ENCODE peak calls at places on chromosomes 6 and 20, in five cellular contexts. N is lower lobe of right lung; W is CD8-positive, alpha-beta T cell; G is pancreas; I is kidney. H is an unnamed sample. For H3K4me1, the result is how much of the 10 kb centered on the place peaks cover.

GRCh38 chr20:10558635-10559187 is 115.1 kb downstream of the JAG1 start:
- DNase-seq in G (no peak), N (no peak), W (no peak), I (no peak), H (no peak)

GRCh38 chr20:29878281-29878741 is 1379.2 kb upstream of the DEFB115 start:
- DNase-seq in G (peak), I (peak), N (peak), W (no peak), H (peak)

GRCh38 chr6:42105714-42106662 is 36.4 kb downstream of the C6orf132 start:
- DNase-seq in N (no peak), W (no peak), G (no peak), I (no peak), H (no peak)

GRCh38 chr6:166624275-166624674 is 2.8 kb downstream of the RPS6KA2 start:
- DNase-seq in I (no peak), N (peak), G (no peak), W (peak), H (no peak)

GRCh38 chr6:124997196-124997875 is 35.1 kb downstream of the RNF217 start:
- DNase-seq in I (no peak), W (no peak), N (no peak), G (no peak), H (no peak)

GRCh38 chr6:138287144-138287955 is 69.1 kb upstream of the PBOV1 start:
- DNase-seq in G (peak), N (peak), I (no peak), W (peak), H (no peak)

GRCh38 chr6:161001421-161001820 is 9.9 kb downstream of the MAP3K4 start:
- DNase-seq in N (no peak), I (no peak), W (no peak), G (no peak), H (no peak)

GRCh38 chr20:63896136-63896890 is 1.4 kb downstream of the DNAJC5 start:
- DNase-seq in W (no peak), N (peak), I (no peak), G (no peak), H (peak)

GRCh38 chr6:135044639-135045038 is 10.0 kb downstream of the HBS1L start:
- DNase-seq in W (no peak), N (no peak), G (no peak), I (no peak), H (no peak)

GRCh38 chr6:81553246-81553645 is 199.2 kb downstream of the TENT5A start:
- DNase-seq in I (no peak), W (no peak), G (no peak), N (no peak), H (no peak)

GRCh38 chr6:43772571-43773049 is 2.6 kb downstream of the VEGFA start:
- DNase-seq in W (no peak), G (no peak), I (peak), N (no peak), H (peak)

GRCh38 chr6:39251406-39251805 is 22.1 kb upstream of the KCNK5 start:
- DNase-seq in I (no peak), W (no peak), N (no peak), G (no peak), H (no peak)

GRCh38 chr20:12327205-12327604 is 409.5 kb downstream of the BTBD3 start:
- DNase-seq in G (no peak), I (no peak), W (no peak), N (no peak), H (no peak)

GRCh38 chr6:11379805-11380204 is 147.3 kb upstream of the NEDD9 start:
- DNase-seq in N (no peak), G (no peak), W (no peak), I (no peak), H (no peak)

GRCh38 chr6:11381801-11382513 is 149.5 kb upstream of the NEDD9 start:
- DNase-seq in W (peak), I (peak), G (no peak), N (peak), H (peak)

GRCh38 chr6:11378639-11379038 is 146.2 kb upstream of the NEDD9 start:
- DNase-seq in W (no peak), I (no peak), G (no peak), N (no peak), H (no peak)

GRCh38 chr6:11380549-11380948 is 148.1 kb upstream of the NEDD9 start:
- DNase-seq in W (no peak), I (no peak), N (no peak), G (no peak), H (no peak)

DNA sequence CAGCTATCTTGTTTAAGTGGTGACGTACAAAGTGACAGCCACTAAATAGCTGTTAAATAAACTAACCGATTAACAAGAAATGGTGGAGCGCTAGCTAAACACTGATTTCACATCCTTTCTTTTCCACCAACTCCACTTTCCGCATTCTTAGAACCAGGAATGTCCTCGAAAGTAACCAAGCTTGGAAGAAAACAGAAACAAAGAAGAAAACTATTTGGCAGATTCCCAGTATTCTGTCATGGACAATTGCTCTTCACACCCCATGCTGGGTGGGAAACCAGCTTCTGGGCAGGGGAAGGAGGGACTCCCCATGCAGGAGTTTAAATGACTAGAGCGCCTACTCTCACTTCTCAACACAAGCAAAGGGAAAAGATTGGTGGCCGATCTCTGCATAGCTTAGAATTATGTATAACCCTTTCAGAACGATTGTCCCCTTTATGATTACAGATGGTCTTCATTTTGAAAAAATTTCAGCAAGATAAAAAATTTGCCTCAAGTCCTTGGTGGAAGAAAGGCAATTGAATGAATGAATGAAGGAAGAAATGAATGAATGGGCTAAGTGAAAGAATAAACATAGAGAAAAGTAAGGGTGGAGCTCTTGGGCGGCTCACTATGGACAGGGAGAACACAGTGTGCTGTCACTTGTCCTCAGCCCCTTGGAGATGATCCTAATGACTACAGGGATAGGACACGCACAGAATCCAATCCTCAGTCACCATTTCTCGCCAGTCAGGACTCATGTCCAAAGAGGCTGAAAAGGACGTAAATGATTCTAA is 148.7 kb upstream of the NEDD9 start:
- DNase-seq in W (no peak), I (no peak), G (no peak), N (no peak), H (no peak)
- H3K4me1 ChIP-seq in W (under half), I (under half), G (under half), N (half or more), H (under half)

DNA sequence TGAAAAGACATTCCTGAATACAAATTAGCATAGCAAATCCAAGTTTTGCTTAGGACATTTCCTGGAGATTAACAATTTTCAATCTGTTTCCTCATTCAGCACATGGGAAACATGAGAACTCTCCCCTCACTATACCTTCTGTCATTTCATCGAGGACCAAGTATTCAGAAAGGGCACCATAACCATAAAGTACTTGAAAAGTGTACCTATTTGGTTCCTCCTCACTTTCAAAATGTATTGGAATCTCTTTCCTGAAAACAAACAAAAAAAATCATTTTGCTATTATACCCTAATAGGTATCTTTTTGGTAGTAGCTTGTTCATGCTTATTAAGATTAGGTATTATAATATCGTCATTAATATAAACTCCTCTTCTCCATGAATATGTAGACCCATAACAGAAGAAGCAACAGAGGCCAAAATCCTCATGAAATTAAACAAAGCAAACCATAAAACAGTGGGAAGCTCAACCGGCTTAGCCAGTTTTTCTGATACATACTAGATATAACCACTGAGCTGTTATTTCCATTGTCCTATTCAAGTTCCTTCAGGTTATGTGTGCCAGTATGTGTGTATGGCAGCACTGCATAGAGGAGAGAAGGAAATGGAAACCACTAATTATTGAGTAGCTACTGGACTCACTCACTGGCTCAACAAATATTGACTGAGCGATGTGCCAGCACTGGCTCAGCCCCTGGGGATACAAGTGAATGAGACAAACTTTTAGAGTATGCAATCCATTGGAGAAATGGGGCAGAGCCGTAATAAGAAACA is 274.0 kb downstream of the MAFB start:
- DNase-seq in G (no peak), W (no peak), I (no peak), N (no peak), H (no peak)
- H3K27ac ChIP-seq in G (no peak), W (no peak), I (no peak), N (no peak), H (no peak)

GRCh38 chr6:104995989-104996617 is 39.2 kb downstream of the LIN28B start:
- DNase-seq in N (no peak), I (no peak), G (no peak), W (no peak), H (no peak)
- TF ChIP-seq CTCF in N (peak), I (no peak), G (no peak), W (no peak), H (no peak)

GRCh38 chr20:2114990-2115681 is 13.5 kb downstream of the STK35 start:
- DNase-seq in I (no peak), N (no peak), W (no peak), G (no peak), H (peak)
- H3K4me1 ChIP-seq in I (under half), N (half or more), W (under half), G (under half), H (half or more)

DNA sequence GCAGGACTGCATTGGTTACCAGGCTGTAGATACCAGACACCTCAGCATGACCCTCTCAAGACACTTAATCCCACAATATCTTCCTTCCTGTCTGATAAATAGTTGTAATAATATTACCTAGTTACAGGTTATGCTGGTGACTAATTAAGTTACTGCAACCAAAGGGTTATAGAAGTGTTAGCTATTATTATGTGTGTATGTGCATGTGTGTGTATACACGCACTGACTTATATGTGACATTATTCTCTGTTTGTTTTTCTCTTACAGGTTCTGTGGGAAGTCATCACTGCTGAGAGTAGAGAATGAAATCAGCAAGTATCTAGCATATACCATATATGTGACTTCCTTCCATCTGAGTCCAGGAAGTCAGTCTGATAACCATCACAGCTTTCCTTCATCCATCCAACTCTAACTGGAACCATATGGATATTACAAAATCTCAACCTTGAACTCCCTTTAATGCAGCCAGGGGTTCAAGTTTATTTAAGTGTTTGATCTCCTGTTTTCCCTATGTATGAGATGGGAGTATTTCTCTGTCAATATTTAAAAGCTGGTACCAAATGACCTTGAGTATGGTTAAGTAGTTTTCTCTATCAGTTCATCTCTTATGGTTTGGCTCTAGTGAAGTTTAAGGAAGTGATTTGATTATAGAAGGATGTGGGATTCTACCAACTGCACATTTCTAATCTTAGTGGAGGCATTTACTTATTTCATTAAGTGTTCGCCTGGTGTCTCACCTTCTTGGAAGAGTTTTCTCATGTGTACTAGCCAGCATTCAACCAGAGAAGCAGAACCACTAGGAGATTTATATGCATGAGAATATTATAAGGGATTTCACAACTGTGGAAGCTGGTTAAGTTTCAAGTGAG is 313.2 kb downstream of the HIVEP2 start:
- DNase-seq in W (no peak), G (no peak), I (no peak), N (no peak), H (no peak)
- H3K27ac ChIP-seq in W (no peak), G (no peak), I (no peak), N (no peak), H (no peak)

DNA sequence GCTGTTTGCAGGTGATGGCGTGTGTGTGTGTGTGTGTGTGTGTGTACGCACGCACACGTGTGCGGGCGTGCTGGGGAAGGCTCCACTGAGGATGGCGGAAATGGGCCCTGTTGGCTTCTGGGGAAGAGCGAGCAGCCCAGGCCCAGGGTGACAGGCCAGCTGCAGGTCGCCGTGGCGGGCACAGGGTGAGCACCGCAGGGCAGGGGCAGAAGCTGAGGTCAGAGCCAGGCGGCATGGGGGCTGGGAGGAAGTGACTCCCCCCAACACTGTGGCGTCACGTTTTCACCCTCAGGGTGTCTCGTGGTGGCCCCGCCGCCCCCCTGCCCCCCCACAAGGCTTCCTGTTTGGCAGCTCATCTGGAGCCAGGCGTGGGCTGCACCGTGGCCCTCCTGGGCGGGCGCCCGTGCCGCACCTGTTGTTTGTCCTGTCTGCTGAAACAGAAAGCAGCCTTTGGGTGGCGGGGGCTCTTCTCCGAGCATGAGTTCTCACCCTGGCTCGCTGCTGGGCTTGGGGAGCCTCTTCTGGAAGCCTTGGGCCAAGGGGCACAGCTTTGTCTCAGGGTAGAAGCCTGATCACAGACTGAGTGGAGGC is 7.1 kb downstream of the RBM38 start:
- DNase-seq in I (peak), G (peak), W (peak), N (peak), H (peak)
- TF ChIP-seq CTCF in I (no peak), G (no peak), W (no peak), N (no peak), H (no peak)

DNA sequence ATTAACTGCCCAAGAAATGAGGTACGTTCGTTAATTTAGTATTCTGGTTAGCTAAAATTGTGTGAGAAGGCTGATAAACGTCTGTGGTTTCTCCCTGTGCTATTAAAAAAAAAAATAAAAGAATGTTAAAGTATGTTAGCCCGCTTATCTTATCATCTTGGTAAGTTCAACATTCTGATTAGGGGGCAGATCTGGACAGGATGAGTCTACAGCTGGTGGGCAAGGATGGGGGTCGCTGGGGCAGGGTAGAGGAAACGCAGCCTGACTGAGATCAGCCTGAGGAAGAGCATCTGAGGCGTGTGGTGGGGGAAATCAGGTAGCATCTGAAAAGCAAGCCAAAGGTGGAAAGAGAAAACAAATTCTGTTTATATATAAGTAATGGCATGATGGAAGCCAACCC is 153.9 kb downstream of the PRL start:
- DNase-seq in W (no peak), N (no peak), G (no peak), I (no peak), H (no peak)
- H3K4me1 ChIP-seq in W (under half), N (under half), G (under half), I (under half), H (under half)

GRCh38 chr6:52664185-52664990 is 6.5 kb upstream of the TMEM14A start:
- DNase-seq in N (peak), W (peak), I (peak), G (peak), H (peak)
- H3K27ac ChIP-seq in N (peak), W (no peak), I (peak), G (peak), H (peak)

H was measured in heart right ventricle.